ENCODE peak calls at places on chromosome 6, in eight cellular contexts. P, M, I, F, U, B, T and J are unnamed samples. For H3K4me1, the result is how much of the 10 kb centered on the place peaks cover.

GRCh38 chr6:91376686-91377085 is 789.8 kb upstream of the MAP3K7 start:
- DNase-seq in P (no peak), M (peak), I (no peak), F (peak), U (no peak), B (no peak), T (no peak), J (peak)

GRCh38 chr6:140623498-140623897 is 1249.0 kb upstream of the CITED2 start:
- DNase-seq in P (no peak), M (no peak), I (no peak), F (no peak), U (no peak), B (peak), T (no peak), J (no peak)

GRCh38 chr6:11769816-11770545 is 8.6 kb downstream of the ADTRP start:
- DNase-seq in P (no peak), M (no peak), I (no peak), F (no peak), U (no peak), B (no peak), T (no peak), J (no peak)

GRCh38 chr6:157609556-157609955 is 213.5 kb upstream of the SNX9 start:
- DNase-seq in P (no peak), M (no peak), I (no peak), F (peak), U (no peak), B (no peak), T (no peak), J (no peak)

GRCh38 chr6:31797607-31798006 is 2.1 kb upstream of the VARS1 start:
- DNase-seq in P (no peak), M (no peak), I (no peak), F (peak), U (no peak), B (no peak), T (no peak), J (no peak)

GRCh38 chr6:52759085-52759484 is 4.2 kb downstream of the GSTA2 start:
- DNase-seq in P (no peak), M (no peak), I (no peak), F (no peak), U (no peak), B (no peak), T (no peak), J (no peak)

GRCh38 chr6:16811277-16811979 is 50.2 kb upstream of the ATXN1 start:
- DNase-seq in P (no peak), M (no peak), I (no peak), F (no peak), U (no peak), B (no peak), T (no peak), J (no peak)

GRCh38 chr6:143361536-143362191 is 88.8 kb downstream of the ADAT2 start:
- DNase-seq in P (no peak), M (no peak), I (no peak), F (no peak), U (no peak), B (no peak), T (no peak), J (no peak)

GRCh38 chr6:13848553-13849150 is 34.3 kb upstream of the MCUR1 start:
- DNase-seq in P (no peak), M (peak), I (no peak), F (no peak), U (no peak), B (no peak), T (no peak), J (no peak)

GRCh38 chr6:101208152-101208551 is 185.4 kb upstream of the GRIK2 start:
- DNase-seq in P (no peak), M (no peak), I (no peak), F (peak), U (no peak), B (no peak), T (no peak), J (no peak)

GRCh38 chr6:13303668-13304017 is 24.7 kb downstream of the TBC1D7 start:
- DNase-seq in P (peak), M (peak), I (no peak), F (peak), U (peak), B (no peak), T (peak), J (peak)

GRCh38 chr6:33280539-33280938 is 3.6 kb downstream of the B3GALT4 start:
- DNase-seq in P (no peak), M (no peak), I (no peak), F (no peak), U (no peak), B (no peak), T (no peak), J (no peak)

GRCh38 chr6:165986647-165987482 is 180.8 kb downstream of the TBXT start:
- DNase-seq in P (no peak), M (no peak), I (peak), F (no peak), U (peak), B (peak), T (no peak), J (no peak)

GRCh38 chr6:88174906-88175305 is 8.8 kb upstream of the CNR1 start:
- DNase-seq in P (no peak), M (no peak), I (no peak), F (peak), U (no peak), B (no peak), T (no peak), J (no peak)

GRCh38 chr6:115932481-115932880 is 128.2 kb downstream of the FRK start:
- DNase-seq in P (no peak), M (no peak), I (no peak), F (no peak), U (no peak), B (no peak), T (no peak), J (no peak)

GRCh38 chr6:159978291-159979135 is 9.6 kb downstream of the IGF2R start:
- DNase-seq in P (no peak), M (peak), I (no peak), F (no peak), U (no peak), B (no peak), T (no peak), J (no peak)

GRCh38 chr6:160992323-160993314 is 1.1 kb downstream of the MAP3K4 start:
- DNase-seq in P (no peak), M (peak), I (no peak), F (peak), U (no peak), B (peak), T (peak), J (peak)

GRCh38 chr6:169345198-169345597 is 91.6 kb upstream of the THBS2 start:
- DNase-seq in P (no peak), M (no peak), I (no peak), F (no peak), U (no peak), B (no peak), T (peak), J (no peak)

GRCh38 chr6:61886608-61887259 is 399.3 kb downstream of the KHDRBS2 start:
- DNase-seq in P (no peak), M (no peak), I (no peak), F (no peak), U (no peak), B (no peak), T (no peak), J (no peak)

GRCh38 chr6:158031445-158032353 is 50.0 kb downstream of the SYNJ2 start:
- DNase-seq in P (no peak), M (no peak), I (peak), F (peak), U (peak), B (peak), T (no peak), J (peak)

GRCh38 chr6:44265843-44266233 is 487 bp upstream of the NFKBIE start:
- DNase-seq in P (no peak), M (no peak), I (no peak), F (no peak), U (no peak), B (no peak), T (no peak), J (no peak)

GRCh38 chr6:147724454-147724853 is 216.0 kb downstream of the SAMD5 start:
- DNase-seq in P (no peak), M (no peak), I (no peak), F (no peak), U (no peak), B (no peak), T (no peak), J (no peak)

GRCh38 chr6:34585512-34586045 is 29.4 kb upstream of the SPDEF start:
- DNase-seq in P (no peak), M (no peak), I (no peak), F (peak), U (peak), B (no peak), T (no peak), J (no peak)

GRCh38 chr6:1346101-1346500 is 34.2 kb downstream of the FOXQ1 start:
- DNase-seq in P (no peak), M (no peak), I (no peak), F (no peak), U (no peak), B (no peak), T (no peak), J (no peak)

GRCh38 chr6:40587240-40588069 is at the start of gene LRFN2:
- DNase-seq in P (peak), M (peak), I (peak), F (peak), U (peak), B (peak), T (peak), J (peak)

GRCh38 chr6:107656381-107656780 is 166.5 kb downstream of the SOBP start:
- DNase-seq in P (no peak), M (no peak), I (no peak), F (no peak), U (no peak), B (no peak), T (no peak), J (no peak)

GRCh38 chr6:131398176-131398575 is 174.8 kb upstream of the ARG1 start:
- DNase-seq in P (no peak), M (no peak), I (no peak), F (no peak), U (no peak), B (no peak), T (no peak), J (no peak)

GRCh38 chr6:28867078-28867414 is 56.7 kb downstream of the TRIM27 start:
- DNase-seq in P (no peak), M (no peak), I (no peak), F (no peak), U (no peak), B (no peak), T (no peak), J (no peak)

GRCh38 chr6:148414836-148415235 is 72.2 kb downstream of the SASH1 start:
- DNase-seq in P (no peak), M (no peak), I (no peak), F (no peak), U (no peak), B (no peak), T (no peak), J (no peak)

GRCh38 chr6:148885920-148886845 is 139.4 kb downstream of the UST start:
- DNase-seq in P (no peak), M (no peak), I (no peak), F (no peak), U (no peak), B (no peak), T (no peak), J (no peak)

GRCh38 chr6:97626586-97627441 is 343.8 kb upstream of the MMS22L start:
- DNase-seq in P (no peak), M (no peak), I (no peak), F (no peak), U (no peak), B (no peak), T (no peak), J (no peak)
- H3K4me3 ChIP-seq in P (peak), M (no peak), I (no peak), F (no peak), U (peak), B (no peak), T (no peak), J (no peak)

GRCh38 chr6:7311171-7311570 is 1.8 kb downstream of the SSR1 start:
- DNase-seq in P (no peak), M (no peak), I (no peak), F (no peak), U (no peak), B (no peak), T (no peak), J (no peak)

GRCh38 chr6:7311920-7312615 is 931 bp downstream of the SSR1 start:
- DNase-seq in P (no peak), M (no peak), I (no peak), F (no peak), U (no peak), B (peak), T (no peak), J (no peak)

GRCh38 chr6:7314414-7314813 is 1.4 kb upstream of the SSR1 start:
- DNase-seq in P (no peak), M (no peak), I (no peak), F (no peak), U (no peak), B (no peak), T (no peak), J (no peak)

GRCh38 chr6:7313505-7314165 is 636 bp upstream of the SSR1 start:
- DNase-seq in P (no peak), M (no peak), I (no peak), F (no peak), U (no peak), B (no peak), T (peak), J (no peak)

GRCh38 chr6:7312616-7313504 is at the start of gene SSR1:
- DNase-seq in P (peak), M (peak), I (peak), F (peak), U (peak), B (peak), T (peak), J (peak)
- TF ChIP-seq POLR2A in P (peak), M (peak), I (peak), F (peak), U (peak), B (peak), T (peak), J (no peak)

DNA sequence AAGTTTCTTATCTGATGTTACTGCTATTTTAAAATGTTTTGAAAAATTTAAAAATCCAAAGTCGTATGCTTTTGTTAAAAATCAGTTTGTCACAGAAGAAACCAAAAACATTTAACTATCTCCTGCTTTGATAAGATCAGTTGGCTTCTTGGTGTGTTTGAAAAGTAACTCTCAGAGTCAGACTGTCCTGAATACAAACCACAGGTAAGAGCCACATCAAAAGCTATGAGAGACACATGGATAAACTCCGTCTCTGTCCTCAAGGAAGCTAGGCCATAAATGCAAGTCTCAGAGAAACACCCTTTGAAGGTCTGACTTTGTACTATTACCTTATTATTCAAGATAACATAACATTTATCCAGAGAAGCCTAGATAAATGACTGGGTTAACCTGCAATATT is 7.7 kb downstream of the HBS1L start:
- DNase-seq in P (no peak), M (no peak), I (no peak), F (no peak), U (no peak), B (no peak), T (no peak), J (no peak)
- H3K4me1 ChIP-seq in P (under half), M (under half), I (under half), F (under half), U (under half), B (under half), T (under half), J (under half)

GRCh38 chr6:5679271-5679670 is 327.5 kb downstream of the NRN1 start:
- DNase-seq in P (no peak), M (no peak), I (no peak), F (no peak), U (no peak), B (no peak), T (no peak), J (no peak)
- H3K4me3 ChIP-seq in P (no peak), M (no peak), I (no peak), F (no peak), U (no peak), B (no peak), T (no peak), J (no peak)

DNA sequence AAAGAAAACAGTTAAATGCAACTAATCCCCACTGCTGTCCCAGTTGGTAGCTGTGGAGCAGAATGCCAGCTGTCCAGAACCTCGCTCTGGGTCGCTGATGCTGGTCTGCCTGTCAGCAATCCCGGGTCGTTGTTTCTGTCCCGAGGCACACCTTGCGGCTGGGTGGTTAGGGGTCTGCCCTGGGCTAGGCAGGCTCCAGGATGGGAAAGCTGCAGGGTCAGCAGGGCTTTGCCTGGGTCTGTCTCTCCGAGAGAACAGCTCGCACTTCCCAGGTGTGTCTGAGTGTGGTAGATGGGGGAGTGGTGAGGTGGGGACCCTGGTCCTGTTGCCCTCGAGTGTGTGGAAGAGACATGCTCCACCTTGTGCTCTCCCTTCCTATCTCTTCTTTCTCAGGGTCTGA is 261.2 kb downstream of the CLIC5 start:
- DNase-seq in P (no peak), M (no peak), I (peak), F (no peak), U (no peak), B (no peak), T (no peak), J (no peak)
- TF ChIP-seq POLR2A in P (no peak), M (no peak), I (no peak), F (no peak), U (no peak), B (no peak), T (no peak), J (no peak)

GRCh38 chr6:137824502-137824879 is 42.6 kb upstream of the TNFAIP3 start:
- DNase-seq in P (no peak), M (no peak), I (no peak), F (no peak), U (no peak), B (no peak), T (no peak), J (no peak)

GRCh38 chr6:137829641-137830083 is 37.4 kb upstream of the TNFAIP3 start:
- DNase-seq in P (no peak), M (no peak), I (no peak), F (no peak), U (no peak), B (no peak), T (no peak), J (no peak)

GRCh38 chr6:137827411-137827940 is 39.6 kb upstream of the TNFAIP3 start:
- DNase-seq in P (no peak), M (no peak), I (no peak), F (no peak), U (no peak), B (no peak), T (no peak), J (no peak)

GRCh38 chr6:137830562-137830961 is 36.5 kb upstream of the TNFAIP3 start:
- DNase-seq in P (no peak), M (no peak), I (no peak), F (no peak), U (no peak), B (no peak), T (no peak), J (no peak)

GRCh38 chr6:137827977-137828815 is 38.9 kb upstream of the TNFAIP3 start:
- DNase-seq in P (no peak), M (no peak), I (no peak), F (no peak), U (no peak), B (no peak), T (no peak), J (no peak)
- H3K4me1 ChIP-seq in P (under half), M (under half), I (under half), F (under half), U (under half), B (under half), T (under half), J (under half)